ENCODE peak calls at places on chromosomes 5 and 9, in six cellular contexts. B is cardiac muscle cell, M is bronchial epithelial cell, O is lung, E is HT1080, G is neural crest cell. Z is an unnamed sample.

GRCh38 chr5:73764586-73764985 is 138.6 kb downstream of the ARHGEF28 start:
- DNase-seq in B (no peak), O (no peak), E (peak), G (no peak), M (peak), Z (peak)

GRCh38 chr9:95010431-95010838 is 283.9 kb downstream of the AOPEP start:
- DNase-seq in E (no peak), M (peak), O (no peak), G (no peak), B (no peak), Z (no peak)

GRCh38 chr5:180832638-180833068 is 28.4 kb downstream of the ZFP62 start:
- DNase-seq in M (no peak), G (no peak), O (no peak), E (no peak), B (no peak), Z (no peak)

GRCh38 chr5:44321176-44321575 is 68.0 kb downstream of the FGF10 start:
- DNase-seq in E (no peak), G (no peak), O (no peak), B (no peak), M (no peak), Z (no peak)

GRCh38 chr9:114756920-114757319 is 48.9 kb downstream of the TNFSF15 start:
- DNase-seq in E (no peak), G (no peak), O (no peak), B (no peak), M (no peak), Z (no peak)

GRCh38 chr9:6686396-6686795 is 40.9 kb upstream of the GLDC start:
- DNase-seq in E (peak), M (peak), O (no peak), G (no peak), B (peak), Z (peak)

GRCh38 chr9:85610074-85610855 is 131.5 kb downstream of the AGTPBP1 start:
- DNase-seq in G (peak), O (no peak), E (peak), B (peak), M (peak), Z (peak)

GRCh38 chr5:130710596-130710995 is 454.5 kb downstream of the HINT1 start:
- DNase-seq in O (no peak), B (peak), G (no peak), E (peak), M (peak), Z (no peak)